ENCODE peak calls at places on chromosomes 1 and 21, in four cellular contexts. E is breast epithelium, S is ovary, U is prostate gland. I is an unnamed sample. For H3K27me3, the result is how much of the 10 kb centered on the place peaks cover.

GRCh38 chr1:33455537-33456301 is 16.7 kb upstream of the ZSCAN20 start:
- DNase-seq in E (no peak), S (no peak), U (peak), I (peak)

GRCh38 chr1:47340227-47340626 is 6.6 kb downstream of the CMPK1 start:
- DNase-seq in E (no peak), S (no peak), U (no peak), I (no peak)

GRCh38 chr1:230641900-230642262 is 400 bp upstream of the COG2 start:
- DNase-seq in E (no peak), S (no peak), U (peak), I (no peak)

GRCh38 chr1:85343612-85344255 is 67.3 kb upstream of the BCL10 start:
- DNase-seq in E (no peak), S (no peak), U (no peak), I (peak)

GRCh38 chr1:39652105-39652504 is 12.7 kb upstream of the HEYL start:
- DNase-seq in E (no peak), S (no peak), U (no peak), I (no peak)

GRCh38 chr1:222543817-222544216 is 4.1 kb downstream of the HHIPL2 start:
- DNase-seq in E (no peak), S (no peak), U (no peak), I (no peak)

GRCh38 chr1:101022294-101022693 is 3.3 kb downstream of the DPH5 start:
- DNase-seq in E (no peak), S (no peak), U (no peak), I (peak)

GRCh38 chr1:159830737-159831136 is 4.1 kb downstream of the SLAMF8 start:
- DNase-seq in E (no peak), S (no peak), U (no peak), I (no peak)

GRCh38 chr1:30748699-30749401 is 8.7 kb downstream of the LAPTM5 start:
- DNase-seq in E (no peak), S (no peak), U (no peak), I (no peak)

GRCh38 chr1:229243638-229244037 is 27.3 kb upstream of the RAB4A start:
- DNase-seq in E (no peak), S (no peak), U (no peak), I (no peak)

GRCh38 chr1:156948708-156949107 is 28.3 kb downstream of the LRRC71 start:
- DNase-seq in E (no peak), S (no peak), U (no peak), I (no peak)
- H3K27ac ChIP-seq in E (no peak), S (no peak), U (no peak), I (no peak)

GRCh38 chr1:202217951-202218350 is 24.4 kb downstream of the LGR6 start:
- DNase-seq in E (no peak), S (no peak), U (no peak), I (no peak)
- H3K27me3 ChIP-seq in E (under half), S (under half), U (under half), I (half or more)

GRCh38 chr21:36785615-36786014 is 86.7 kb downstream of the SIM2 start:
- DNase-seq in E (no peak), S (no peak), U (no peak), I (no peak)
- H3K27ac ChIP-seq in E (no peak), S (no peak), U (peak), I (no peak)

DNA sequence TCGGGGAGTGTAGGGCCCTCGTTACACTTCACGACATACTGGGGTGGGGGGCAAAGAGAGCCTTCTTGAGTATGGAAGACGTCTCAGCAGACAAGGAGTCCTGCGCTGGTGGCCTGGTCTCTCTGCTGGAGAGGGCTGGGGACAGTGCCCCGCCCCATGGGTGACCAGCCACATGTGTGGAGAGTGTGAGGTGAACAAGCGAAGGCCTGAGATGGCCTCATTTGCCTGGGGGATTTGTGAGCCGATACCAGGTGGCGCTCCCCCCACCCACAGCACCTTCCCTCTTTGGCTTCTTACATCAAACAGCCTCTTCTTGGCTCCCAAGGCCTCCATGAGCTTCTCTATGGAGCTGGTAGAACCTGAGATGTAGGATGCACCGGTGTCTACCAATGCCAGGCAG is 4.0 kb upstream of the ETNK2 start:
- DNase-seq in E (no peak), S (no peak), U (no peak), I (no peak)
- H3K27me3 ChIP-seq in E (under half), S (under half), U (under half), I (under half)

GRCh38 chr1:210235363-210236053 is 2.9 kb downstream of the SERTAD4 start:
- DNase-seq in E (no peak), S (no peak), U (no peak), I (no peak)
- H3K27ac ChIP-seq in E (no peak), S (peak), U (no peak), I (no peak)

GRCh38 chr1:5834477-5835178 is 157.6 kb downstream of the NPHP4 start:
- DNase-seq in E (no peak), S (no peak), U (no peak), I (no peak)
- H3K27me3 ChIP-seq in E (under half), S (under half), U (under half), I (under half)

GRCh38 chr1:17120483-17120882 is 1.2 kb upstream of the PADI2 start:
- DNase-seq in E (no peak), S (no peak), U (no peak), I (no peak)

GRCh38 chr1:17119744-17120482 is 662 bp upstream of the PADI2 start:
- DNase-seq in E (no peak), S (no peak), U (no peak), I (no peak)

GRCh38 chr1:17118706-17119075 is 560 bp downstream of the PADI2 start:
- DNase-seq in E (no peak), S (no peak), U (no peak), I (no peak)

GRCh38 chr1:17118268-17118667 is 983 bp downstream of the PADI2 start:
- DNase-seq in E (no peak), S (no peak), U (no peak), I (no peak)

GRCh38 chr1:17119076-17119743 is at the start of gene PADI2:
- DNase-seq in E (peak), S (peak), U (peak), I (no peak)
- H3K27ac ChIP-seq in E (peak), S (no peak), U (no peak), I (no peak)

DNA sequence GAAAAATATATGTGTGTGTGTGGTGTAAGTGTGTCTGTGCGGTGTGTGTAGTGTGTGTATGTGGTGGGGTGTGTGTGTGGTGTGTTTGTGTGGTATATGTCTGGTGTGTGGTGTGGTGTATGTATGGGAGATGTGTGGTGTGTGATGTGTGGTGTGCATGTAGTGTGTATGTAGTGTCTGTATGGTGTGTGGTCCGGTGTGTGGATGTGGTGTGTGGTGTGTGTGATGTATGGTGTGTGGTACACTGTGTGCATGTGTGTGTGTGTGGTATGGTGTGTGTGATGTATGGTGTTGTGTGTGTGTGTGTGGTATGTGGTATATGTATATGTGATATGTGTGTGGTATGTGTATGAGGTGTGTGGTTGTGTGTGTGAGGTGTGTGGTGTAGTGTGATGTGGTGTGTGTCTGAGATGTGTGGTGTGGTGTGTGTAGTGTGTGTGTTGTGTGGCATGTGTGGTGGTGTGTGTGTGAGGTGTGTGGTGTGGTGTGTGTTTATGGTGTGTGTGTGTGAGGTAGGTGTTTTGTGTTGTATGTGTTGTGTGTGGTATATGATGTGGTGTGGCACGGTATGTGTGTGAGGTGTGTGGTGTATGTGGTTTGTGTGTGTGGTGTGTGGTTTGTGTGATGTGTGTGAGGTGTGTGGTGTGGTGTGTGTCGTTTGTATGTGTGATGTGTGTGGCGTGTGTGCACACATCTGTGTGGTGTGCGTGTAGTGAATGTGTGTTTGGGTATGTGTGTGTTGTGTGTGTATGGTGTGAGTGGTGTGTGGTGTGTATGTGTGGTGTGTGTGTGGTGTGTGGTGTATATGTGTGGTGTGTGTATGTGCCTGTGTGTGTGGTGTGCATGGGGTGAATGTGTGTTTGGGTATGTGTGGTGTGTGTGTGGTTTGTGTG is 35.3 kb upstream of the ABCG1 start:
- DNase-seq in E (peak), S (no peak), U (no peak), I (no peak)
- H3K27me3 ChIP-seq in E (under half), S (under half), U (under half), I (under half)

GRCh38 chr1:63645301-63645700 is 52.1 kb downstream of the PGM1 start:
- DNase-seq in E (no peak), S (no peak), U (no peak), I (no peak)
- H3K27ac ChIP-seq in E (peak), S (peak), U (no peak), I (no peak)

GRCh38 chr1:18901952-18902522 is 318 bp downstream of the ALDH4A1 start:
- DNase-seq in E (peak), S (no peak), U (no peak), I (peak)
- H3K27me3 ChIP-seq in E (under half), S (under half), U (under half), I (under half)

I was measured in foreskin keratinocyte.